ENCODE peak calls at places on chromosomes 2 and 18, in four cellular contexts. One of them, this sample, is unnamed.
A peak's percentile ranks its signal among the peaks of the same experiment; 100 is the strongest.

GRCh38 chr2:8413589-8414135 is 268.2 kb upstream of the ID2 start:
- DNase-seq in hepatocyte: peak; percentile 74
- DNase-seq in H1: no peak
- DNase-seq in left ventricle myocardium inferior: no peak
- DNase-seq in this sample: peak; percentile 18

GRCh38 chr18:50602466-50602865 is 42.6 kb downstream of the MAPK4 start:
- DNase-seq in hepatocyte: no peak
- DNase-seq in H1: no peak
- DNase-seq in left ventricle myocardium inferior: no peak
- DNase-seq in this sample: no peak

GRCh38 chr18:1002653-1003178 is 98.0 kb downstream of the ADCYAP1 start:
- DNase-seq in hepatocyte: no peak
- DNase-seq in H1: no peak
- DNase-seq in left ventricle myocardium inferior: no peak
- DNase-seq in this sample: no peak

GRCh38 chr2:113282747-113283533 is 4.2 kb upstream of the PAX8 start:
- DNase-seq in hepatocyte: peak; percentile 64
- DNase-seq in H1: peak; percentile 52
- DNase-seq in left ventricle myocardium inferior: peak; percentile 44
- DNase-seq in this sample: peak; percentile 31

GRCh38 chr18:79578396-79579260 is 101.0 kb upstream of the CTDP1 start:
- DNase-seq in hepatocyte: no peak
- DNase-seq in H1: no peak
- DNase-seq in left ventricle myocardium inferior: no peak
- DNase-seq in this sample: no peak

GRCh38 chr2:111045771-111046444 is 74.8 kb upstream of the BCL2L11 start:
- DNase-seq in hepatocyte: no peak
- DNase-seq in H1: peak; percentile 16
- DNase-seq in left ventricle myocardium inferior: no peak
- DNase-seq in this sample: no peak

GRCh38 chr2:111664451-111664850 is 219.5 kb downstream of the ANAPC1 start:
- DNase-seq in hepatocyte: no peak
- DNase-seq in H1: peak; percentile 19
- DNase-seq in left ventricle myocardium inferior: no peak
- DNase-seq in this sample: no peak

GRCh38 chr2:84375020-84375419 is 84.1 kb downstream of the SUCLG1 start:
- DNase-seq in hepatocyte: no peak
- DNase-seq in H1: no peak
- DNase-seq in left ventricle myocardium inferior: no peak
- DNase-seq in this sample: no peak

GRCh38 chr2:94999431-94999883 is 26.1 kb upstream of the MAL start:
- DNase-seq in hepatocyte: no peak
- DNase-seq in H1: no peak
- DNase-seq in left ventricle myocardium inferior: no peak
- DNase-seq in this sample: no peak

DNA sequence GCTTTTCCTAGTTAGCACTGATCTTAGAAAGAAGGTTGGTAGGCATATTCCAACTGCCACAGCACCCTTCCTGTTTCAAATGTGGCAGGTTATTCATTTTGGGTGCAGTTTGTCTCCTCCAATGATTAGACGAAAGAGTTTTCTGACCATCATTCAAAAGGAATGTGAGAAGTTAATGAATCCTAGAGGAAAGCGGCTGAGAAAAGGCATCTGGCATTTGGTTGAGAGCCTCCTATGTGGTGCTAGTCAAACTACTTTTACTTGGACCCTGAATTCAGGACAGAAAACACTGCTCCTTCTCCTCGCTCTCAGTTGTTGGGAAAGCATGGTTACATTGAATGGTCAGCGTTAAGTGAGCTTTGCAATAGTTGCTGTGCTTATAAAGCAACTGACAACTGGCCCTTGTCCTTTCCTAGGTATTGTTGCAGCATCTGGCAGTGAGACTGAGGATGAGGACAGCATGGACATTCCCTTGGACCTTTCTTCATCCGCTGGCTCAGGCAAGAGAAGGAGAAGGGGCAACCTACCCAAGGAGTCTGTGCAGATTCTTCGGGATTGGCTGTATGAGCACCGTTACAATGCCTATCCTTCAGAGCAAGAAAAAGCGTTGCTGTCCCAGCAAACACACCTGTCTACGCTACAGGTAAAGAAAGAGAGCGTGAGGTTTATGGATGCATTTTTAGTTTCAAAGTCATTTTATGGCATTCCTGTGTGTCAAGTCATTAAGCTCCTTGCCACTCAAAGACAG is 6.1 kb downstream of the TGIF1 start:
- DNase-seq in hepatocyte: peak; percentile 37
- DNase-seq in H1: no peak
- DNase-seq in left ventricle myocardium inferior: no peak
- DNase-seq in this sample: peak; percentile 29
- H3K4me3 ChIP-seq in hepatocyte: peak overlapping the region; percentile 8
- H3K4me3 ChIP-seq in H1: peak overlapping the region; percentile 99
- H3K4me3 ChIP-seq in left ventricle myocardium inferior: no peak overlapping the region
- H3K4me3 ChIP-seq in this sample: no peak overlapping the region

GRCh38 chr2:215311625-215312394 is at the start of gene ATIC:
- DNase-seq in hepatocyte: peak; percentile 98
- DNase-seq in H1: peak; percentile 91
- DNase-seq in left ventricle myocardium inferior: peak; percentile 94
- DNase-seq in this sample: peak; percentile 90

GRCh38 chr2:215314896-215315295 is 3.0 kb downstream of the ATIC start:
- DNase-seq in hepatocyte: no peak
- DNase-seq in H1: no peak
- DNase-seq in left ventricle myocardium inferior: no peak
- DNase-seq in this sample: no peak

GRCh38 chr2:215316336-215316735 is 4.5 kb downstream of the ATIC start:
- DNase-seq in hepatocyte: no peak
- DNase-seq in H1: no peak
- DNase-seq in left ventricle myocardium inferior: no peak
- DNase-seq in this sample: no peak

GRCh38 chr2:215315301-215315700 is 3.4 kb downstream of the ATIC start:
- DNase-seq in hepatocyte: no peak
- DNase-seq in H1: no peak
- DNase-seq in left ventricle myocardium inferior: no peak
- DNase-seq in this sample: no peak

DNA sequence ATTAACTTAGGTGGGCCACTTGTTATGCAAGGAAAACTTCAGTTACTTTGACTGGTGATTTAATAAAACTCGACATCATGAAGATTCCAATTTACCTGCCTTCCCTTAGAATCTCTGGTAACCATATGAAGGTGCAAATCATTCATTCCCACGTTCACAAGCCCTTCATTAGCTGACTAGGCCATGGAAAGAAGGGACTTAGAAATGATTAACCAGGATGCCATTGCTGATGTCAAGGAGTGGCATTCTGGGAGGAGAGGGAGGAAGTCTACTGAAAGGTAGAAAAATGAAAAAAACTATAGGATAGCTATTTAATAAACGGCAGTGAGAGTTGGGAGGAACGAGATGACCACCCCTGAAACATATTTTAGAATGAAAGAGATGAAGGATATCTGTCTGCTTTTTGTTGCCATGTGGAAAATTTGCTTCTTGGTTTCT is 1.4 kb downstream of the ATIC start:
- DNase-seq in hepatocyte: no peak
- DNase-seq in H1: no peak
- DNase-seq in left ventricle myocardium inferior: no peak
- DNase-seq in this sample: no peak
- H3K4me3 ChIP-seq in hepatocyte: no peak overlapping the region
- H3K4me3 ChIP-seq in H1: peak overlapping the region; percentile 84
- H3K4me3 ChIP-seq in left ventricle myocardium inferior: peak overlapping the region; percentile 68
- H3K4me3 ChIP-seq in this sample: no peak overlapping the region

GRCh38 chr2:207683438-207683837 is 28.0 kb upstream of the CCNYL1 start:
- DNase-seq in hepatocyte: peak; percentile 12
- DNase-seq in H1: no peak
- DNase-seq in left ventricle myocardium inferior: no peak
- DNase-seq in this sample: no peak

GRCh38 chr2:207676827-207677354 is 34.5 kb upstream of the CCNYL1 start:
- DNase-seq in hepatocyte: peak; percentile 45
- DNase-seq in H1: no peak
- DNase-seq in left ventricle myocardium inferior: no peak
- DNase-seq in this sample: no peak

GRCh38 chr2:207682557-207682956 is 28.9 kb upstream of the CCNYL1 start:
- DNase-seq in hepatocyte: no peak
- DNase-seq in H1: no peak
- DNase-seq in left ventricle myocardium inferior: no peak
- DNase-seq in this sample: no peak

GRCh38 chr2:207683879-207684627 is 27.4 kb upstream of the CCNYL1 start:
- DNase-seq in hepatocyte: peak; percentile 46
- DNase-seq in H1: no peak
- DNase-seq in left ventricle myocardium inferior: no peak
- DNase-seq in this sample: no peak

GRCh38 chr2:207681431-207681830 is 30.0 kb upstream of the CCNYL1 start:
- DNase-seq in hepatocyte: no peak
- DNase-seq in H1: no peak
- DNase-seq in left ventricle myocardium inferior: no peak
- DNase-seq in this sample: no peak
- H3K4me3 ChIP-seq in hepatocyte: no peak overlapping the region
- H3K4me3 ChIP-seq in H1: no peak overlapping the region
- H3K4me3 ChIP-seq in left ventricle myocardium inferior: peak overlapping the region; percentile 51
- H3K4me3 ChIP-seq in this sample: no peak overlapping the region

DNA sequence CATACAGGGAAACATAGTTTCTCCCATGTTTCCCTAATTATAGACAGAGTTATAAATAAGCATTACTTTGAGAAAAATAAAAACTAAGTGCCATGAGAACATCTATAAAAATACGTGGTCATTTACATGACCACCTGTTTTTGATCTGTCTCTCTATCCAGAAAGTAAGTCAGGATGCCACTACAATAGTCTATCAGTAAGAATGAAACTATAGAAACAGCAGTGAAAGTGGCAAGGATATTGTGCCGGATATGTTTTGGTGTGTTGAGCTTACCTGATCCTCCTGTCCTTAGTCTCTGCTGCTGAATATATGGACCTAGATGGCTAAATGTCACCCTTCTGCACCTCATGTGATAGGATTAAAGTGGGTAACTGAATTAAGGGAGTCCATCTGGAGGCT is 512.4 kb downstream of the LRP1B start:
- DNase-seq in hepatocyte: no peak
- DNase-seq in H1: no peak
- DNase-seq in left ventricle myocardium inferior: no peak
- DNase-seq in this sample: no peak
- H3K4me3 ChIP-seq in hepatocyte: no peak overlapping the region
- H3K4me3 ChIP-seq in H1: no peak overlapping the region
- H3K4me3 ChIP-seq in left ventricle myocardium inferior: no peak overlapping the region
- H3K4me3 ChIP-seq in this sample: no peak overlapping the region

DNA sequence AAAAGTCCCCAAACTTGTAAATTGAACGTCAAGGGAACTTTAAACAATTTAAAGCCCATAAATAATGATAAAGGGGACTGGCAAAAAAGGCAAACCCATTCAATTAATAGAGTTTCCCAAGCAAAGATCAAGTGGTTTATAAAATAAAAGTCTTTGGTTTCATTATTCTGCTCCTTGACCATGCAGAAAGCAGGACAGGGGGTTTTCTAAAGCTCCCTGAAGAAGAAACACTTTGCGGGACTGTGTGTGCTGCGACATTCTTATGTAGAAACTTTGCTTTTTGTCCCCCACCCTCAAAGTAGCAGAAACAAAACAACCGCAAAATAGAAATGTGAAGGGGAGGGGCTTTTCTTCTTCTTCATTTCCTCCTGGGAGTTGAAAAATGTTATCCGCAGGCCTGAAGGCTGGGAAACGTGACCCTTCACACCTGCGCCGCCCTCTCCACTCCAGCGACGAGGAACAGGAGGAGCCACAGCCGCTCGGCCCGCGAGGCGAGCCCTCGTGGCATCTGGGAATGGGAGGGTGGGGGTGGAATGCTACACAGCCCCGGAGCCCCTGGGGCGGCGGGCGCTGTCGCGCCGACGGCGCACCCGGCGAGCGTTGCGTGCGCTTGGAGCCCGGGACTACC is 4.2 kb upstream of the GBX2 start:
- DNase-seq in hepatocyte: no peak
- DNase-seq in H1: peak; percentile 51
- DNase-seq in left ventricle myocardium inferior: no peak
- DNase-seq in this sample: no peak
- H3K4me3 ChIP-seq in hepatocyte: no peak overlapping the region
- H3K4me3 ChIP-seq in H1: peak overlapping the region; percentile 46
- H3K4me3 ChIP-seq in left ventricle myocardium inferior: no peak overlapping the region
- H3K4me3 ChIP-seq in this sample: no peak overlapping the region

DNA sequence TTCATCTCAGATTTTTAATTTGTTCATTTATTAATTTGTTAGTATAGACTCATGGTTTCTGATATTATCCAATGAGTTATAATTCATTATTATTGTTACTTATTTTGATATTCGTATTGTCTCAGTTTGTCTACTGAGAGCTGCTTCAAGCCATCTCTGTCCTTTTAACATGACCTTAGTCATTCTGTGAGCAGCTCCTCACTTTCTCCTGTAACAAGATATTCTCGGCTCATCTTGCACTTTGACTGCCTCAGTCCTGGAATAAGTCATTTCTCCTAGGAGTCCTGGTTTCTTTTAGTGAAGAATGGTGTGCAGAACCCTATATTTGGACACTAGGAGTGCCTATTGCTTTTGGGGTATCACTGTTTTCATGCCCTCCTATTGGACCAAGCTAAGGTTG is 13.2 kb downstream of the ASB1 start:
- DNase-seq in hepatocyte: no peak
- DNase-seq in H1: no peak
- DNase-seq in left ventricle myocardium inferior: no peak
- DNase-seq in this sample: no peak
- H3K4me3 ChIP-seq in hepatocyte: no peak overlapping the region
- H3K4me3 ChIP-seq in H1: no peak overlapping the region
- H3K4me3 ChIP-seq in left ventricle myocardium inferior: peak overlapping the region; percentile 44
- H3K4me3 ChIP-seq in this sample: no peak overlapping the region

GRCh38 chr18:63284173-63284765 is 35.3 kb downstream of the BCL2 start:
- DNase-seq in hepatocyte: no peak
- DNase-seq in H1: peak; percentile 27
- DNase-seq in left ventricle myocardium inferior: no peak
- DNase-seq in this sample: no peak
- H3K4me3 ChIP-seq in hepatocyte: no peak overlapping the region
- H3K4me3 ChIP-seq in H1: no peak overlapping the region
- H3K4me3 ChIP-seq in left ventricle myocardium inferior: no peak overlapping the region
- H3K4me3 ChIP-seq in this sample: no peak overlapping the region

GRCh38 chr2:63850204-63850571 is 8.5 kb downstream of the UGP2 start:
- DNase-seq in hepatocyte: no peak
- DNase-seq in H1: no peak
- DNase-seq in left ventricle myocardium inferior: no peak
- DNase-seq in this sample: no peak
- H3K4me3 ChIP-seq in hepatocyte: no peak overlapping the region
- H3K4me3 ChIP-seq in H1: peak overlapping the region; percentile 60
- H3K4me3 ChIP-seq in left ventricle myocardium inferior: no peak overlapping the region
- H3K4me3 ChIP-seq in this sample: no peak overlapping the region

GRCh38 chr2:3584608-3585007 is 9.5 kb downstream of the RPS7 start:
- DNase-seq in hepatocyte: no peak
- DNase-seq in H1: no peak
- DNase-seq in left ventricle myocardium inferior: no peak
- DNase-seq in this sample: no peak
- H3K4me3 ChIP-seq in hepatocyte: no peak overlapping the region
- H3K4me3 ChIP-seq in H1: no peak overlapping the region
- H3K4me3 ChIP-seq in left ventricle myocardium inferior: no peak overlapping the region
- H3K4me3 ChIP-seq in this sample: no peak overlapping the region

This sample was measured in gastrocnemius medialis.